ENCODE peak calls at places on chromosome 14, in four cellular contexts. C, A, N and D are unnamed samples.
A peak's percentile ranks its signal among the peaks of the same experiment; 100 is the strongest.

GRCh38 chr14:78598046-78598652 is 428.0 kb downstream of the NRXN3 start:
- DNase-seq in A (no peak), C (peak; percentile 7), N (peak; percentile 47), D (peak; percentile 40)

GRCh38 chr14:85535316-85535715 is 5.4 kb downstream of the FLRT2 start:
- DNase-seq in C (no peak), N (no peak), A (no peak), D (no peak)

GRCh38 chr14:96178674-96179321 is 25.8 kb upstream of the BDKRB2 start:
- DNase-seq in A (no peak), N (no peak), C (no peak), D (no peak)

GRCh38 chr14:49173765-49174373 is 412.3 kb downstream of the RPS29 start:
- DNase-seq in C (no peak), N (peak; percentile 68), A (no peak), D (peak; percentile 78)

GRCh38 chr14:77059276-77059934 is 30.9 kb upstream of the IRF2BPL start:
- DNase-seq in N (no peak), C (peak; percentile 21), A (no peak), D (peak; percentile 46)

GRCh38 chr14:54805080-54805479 is 97.5 kb downstream of the GCH1 start:
- DNase-seq in A (no peak), N (no peak), C (no peak), D (no peak)

GRCh38 chr14:66468778-66469367 is 17.3 kb upstream of the CCDC196 start:
- DNase-seq in A (no peak), N (no peak), C (no peak), D (no peak)

GRCh38 chr14:34983148-34983760 is 462 bp downstream of the SRP54 start:
- DNase-seq in A (peak; percentile 36), N (no peak), C (no peak), D (no peak)

GRCh38 chr14:63677891-63678379 is 36.3 kb upstream of the WDR89 start:
- DNase-seq in C (no peak), A (no peak), N (no peak), D (peak; percentile 48)

GRCh38 chr14:71056168-71056567 is 148.9 kb downstream of the PCNX1 start:
- DNase-seq in C (no peak), N (no peak), A (no peak), D (no peak)

GRCh38 chr14:30385925-30386324 is 173.0 kb upstream of the G2E3 start:
- DNase-seq in A (no peak), C (no peak), N (no peak), D (no peak)

GRCh38 chr14:103332143-103332919 is 1.7 kb upstream of the EIF5 start:
- DNase-seq in A (no peak), N (no peak), C (no peak), D (peak; percentile 78)

GRCh38 chr14:30521899-30522736 is 36.8 kb upstream of the G2E3 start:
- DNase-seq in N (peak; percentile 12), C (no peak), A (no peak), D (peak; percentile 55)

GRCh38 chr14:35533357-35534129 is 421 bp upstream of the INSM2 start:
- DNase-seq in C (peak; percentile 27), N (peak; percentile 71), A (peak; percentile 38), D (peak; percentile 53)

GRCh38 chr14:106459971-106460730 is 933.8 kb downstream of the TMEM121 start:
- DNase-seq in N (peak; percentile 71), C (peak; percentile 56), A (no peak), D (no peak)

GRCh38 chr14:53055003-53055402 is 98.1 kb downstream of the DDHD1 start:
- DNase-seq in A (no peak), C (no peak), N (peak; percentile 8), D (peak; percentile 44)

GRCh38 chr14:80567905-80568512 is 356.7 kb upstream of the DIO2 start:
- DNase-seq in N (no peak), A (no peak), C (no peak), D (no peak)

GRCh38 chr14:76820700-76821099 is 5.5 kb upstream of the LRRC74A start:
- DNase-seq in A (no peak), N (no peak), C (no peak), D (no peak)

GRCh38 chr14:75221797-75222196 is 45.4 kb upstream of the TMED10 start:
- DNase-seq in C (no peak), N (no peak), A (no peak), D (no peak)

GRCh38 chr14:53493895-53494294 is 340.8 kb upstream of the DDHD1 start:
- DNase-seq in C (no peak), A (no peak), N (no peak), D (no peak)

GRCh38 chr14:102215071-102215470 is 75.4 kb downstream of the WDR20 start:
- DNase-seq in A (no peak), C (no peak), N (no peak), D (no peak)

GRCh38 chr14:28773176-28773575 is 6.6 kb downstream of the FOXG1 start:
- DNase-seq in A (no peak), N (no peak), C (no peak), D (no peak)

GRCh38 chr14:75675265-75675960 is 14.4 kb downstream of the TTLL5 start:
- DNase-seq in A (no peak), C (no peak), N (no peak), D (no peak)

GRCh38 chr14:88209273-88209672 is 113.8 kb downstream of the KCNK10 start:
- DNase-seq in N (no peak), A (no peak), C (no peak), D (no peak)

GRCh38 chr14:25537846-25538455 is 488.0 kb upstream of the STXBP6 start:
- DNase-seq in C (no peak), N (peak; percentile 11), A (no peak), D (peak; percentile 24)

GRCh38 chr14:104118006-104118844 is 20.2 kb upstream of the KIF26A start:
- DNase-seq in C (no peak), A (no peak), N (no peak), D (no peak)

GRCh38 chr14:76975051-76975450 is 53.5 kb downstream of the IRF2BPL start:
- DNase-seq in C (no peak), A (no peak), N (no peak), D (no peak)

GRCh38 chr14:79605863-79606262 is 605.4 kb downstream of the DIO2 start:
- DNase-seq in C (no peak), A (no peak), N (no peak), D (no peak)